ENCODE peak calls at places on chromosome 21, in five cellular contexts. F is AML-193, D is NCI-H1105, Y is HEK293T, I is HuH-7.5. S is an unnamed sample.

GRCh38 chr21:38858429-38859205 is 52.9 kb downstream of the ETS2 start:
- DNase-seq in Y (no peak), D (no peak), I (no peak), F (no peak), S (no peak)

GRCh38 chr21:26776320-26777021 is 68.7 kb downstream of the ADAMTS1 start:
- DNase-seq in F (no peak), D (no peak), I (no peak), Y (no peak), S (no peak)

GRCh38 chr21:34598931-34599400 is 15.9 kb downstream of the RCAN1 start:
- DNase-seq in F (no peak), I (no peak), Y (no peak), D (no peak), S (no peak)

GRCh38 chr21:34894401-34894800 is 154.7 kb downstream of the RUNX1 start:
- DNase-seq in I (no peak), D (no peak), Y (no peak), F (no peak), S (no peak)

GRCh38 chr21:32702702-32703101 is 25.1 kb downstream of the SYNJ1 start:
- DNase-seq in D (no peak), Y (no peak), I (no peak), F (no peak), S (peak)

GRCh38 chr21:28207776-28208175 is 784.9 kb downstream of the LTN1 start:
- DNase-seq in F (no peak), I (no peak), Y (no peak), D (no peak), S (no peak)

GRCh38 chr21:42231761-42232160 is 12.8 kb downstream of the ABCG1 start:
- DNase-seq in F (no peak), I (no peak), Y (no peak), D (no peak), S (no peak)

GRCh38 chr21:46049890-46050650 is 47.8 kb upstream of the COL6A2 start:
- DNase-seq in F (no peak), I (no peak), Y (no peak), D (no peak), S (no peak)

GRCh38 chr21:17348849-17349248 is 164.0 kb upstream of the CXADR start:
- DNase-seq in Y (no peak), I (no peak), F (no peak), D (no peak), S (no peak)

GRCh38 chr21:36584980-36585940 is 105.3 kb upstream of the CLDN14 start:
- DNase-seq in D (no peak), Y (no peak), F (peak), I (no peak), S (no peak)

GRCh38 chr21:34166468-34166867 is 93.1 kb downstream of the MRPS6 start:
- DNase-seq in D (no peak), Y (no peak), I (no peak), F (no peak), S (no peak)

GRCh38 chr21:38989745-38990423 is 184.2 kb downstream of the ETS2 start:
- DNase-seq in F (no peak), I (no peak), Y (peak), D (peak), S (no peak)

GRCh38 chr21:38766987-38767722 is 38.6 kb upstream of the ETS2 start:
- DNase-seq in F (peak), D (no peak), Y (no peak), I (no peak), S (no peak)

GRCh38 chr21:39153373-39153772 is 29.9 kb downstream of the PSMG1 start:
- DNase-seq in Y (peak), F (peak), I (peak), D (no peak), S (no peak)

GRCh38 chr21:25834376-25834775 is 99.6 kb downstream of the GABPA start:
- DNase-seq in D (no peak), I (no peak), Y (no peak), F (no peak), S (no peak)

GRCh38 chr21:46118871-46119564 is 21.1 kb downstream of the COL6A2 start:
- DNase-seq in F (no peak), Y (no peak), D (no peak), I (no peak), S (no peak)

GRCh38 chr21:25330266-25330665 is 277.0 kb downstream of the MRPL39 start:
- DNase-seq in D (no peak), Y (no peak), I (no peak), F (no peak), S (no peak)

GRCh38 chr21:42495027-42495426 is 997 bp downstream of the RSPH1 start:
- DNase-seq in F (no peak), I (no peak), D (no peak), Y (no peak), S (no peak)

GRCh38 chr21:31732891-31733520 is 1.1 kb upstream of the SCAF4 start:
- DNase-seq in Y (peak), I (no peak), D (no peak), F (no peak), S (peak)

GRCh38 chr21:45140346-45140940 is 66.1 kb downstream of the ADARB1 start:
- DNase-seq in Y (peak), I (peak), F (peak), D (peak), S (peak)

GRCh38 chr21:38223893-38224540 is 32.8 kb upstream of the KCNJ15 start:
- DNase-seq in F (no peak), Y (no peak), I (no peak), D (no peak), S (no peak)

GRCh38 chr21:34701726-34702125 is 32.9 kb downstream of the CLIC6 start:
- DNase-seq in F (no peak), D (no peak), I (no peak), Y (no peak), S (no peak)

GRCh38 chr21:44908496-44908895 is 12.2 kb downstream of the ITGB2 start:
- DNase-seq in D (no peak), I (no peak), Y (no peak), F (no peak), S (no peak)

GRCh38 chr21:36337099-36337509 is 17.1 kb downstream of the MORC3 start:
- DNase-seq in D (no peak), F (no peak), I (no peak), Y (no peak), S (peak)

GRCh38 chr21:45612096-45613019 is 31.2 kb upstream of the PCBP3 start:
- DNase-seq in D (no peak), I (no peak), F (no peak), Y (no peak), S (peak)

GRCh38 chr21:41711416-41712023 is 55.3 kb downstream of the RIPK4 start:
- DNase-seq in D (no peak), F (no peak), I (no peak), Y (no peak), S (no peak)

GRCh38 chr21:44438531-44439210 is 16.6 kb upstream of the LRRC3 start:
- DNase-seq in F (no peak), I (no peak), Y (no peak), D (no peak), S (no peak)

S was measured in A549.